ENCODE peak calls at places on chromosomes 12 and 14, in eight cellular contexts. P is endothelial cell of umbilical vein, D is SK-N-SH, O is HCT116, F is H1, K is K562, Q is HepG2, B is GM12878. M is an unnamed sample.

GRCh38 chr12:6676962-6677361 is 12.2 kb downstream of the ZNF384 start:
- DNase-seq in Q (no peak), B (no peak), F (no peak), D (no peak), K (no peak), P (no peak), O (no peak), M (no peak)

GRCh38 chr14:64728856-64729255 is 24.6 kb downstream of the PLEKHG3 start:
- DNase-seq in O (no peak), F (no peak), D (no peak), Q (no peak), B (no peak), K (no peak), P (no peak), M (no peak)

GRCh38 chr12:31339831-31340622 is 14.1 kb upstream of the SINHCAF start:
- DNase-seq in Q (no peak), P (no peak), F (no peak), D (no peak), B (no peak), K (no peak), O (no peak), M (peak)

GRCh38 chr12:110107369-110108281 is 16.5 kb upstream of the IFT81 start:
- DNase-seq in P (peak), K (no peak), O (no peak), D (no peak), F (no peak), Q (peak), B (no peak), M (no peak)

GRCh38 chr14:105158804-105159203 is 9.8 kb downstream of the JAG2 start:
- DNase-seq in F (no peak), P (no peak), O (no peak), K (no peak), B (no peak), Q (no peak), D (no peak), M (no peak)

GRCh38 chr12:43832506-43833168 is 3.2 kb upstream of the TMEM117 start:
- DNase-seq in O (no peak), F (no peak), D (no peak), K (no peak), B (no peak), Q (no peak), P (no peak), M (no peak)

GRCh38 chr12:103495783-103496456 is at the start of gene C12orf42:
- DNase-seq in F (no peak), O (peak), Q (no peak), K (no peak), D (peak), P (peak), B (peak), M (peak)

GRCh38 chr12:122395319-122395718 is 27.1 kb downstream of the CLIP1 start:
- DNase-seq in F (no peak), D (peak), P (peak), Q (no peak), O (peak), K (no peak), B (no peak), M (no peak)

GRCh38 chr14:61322799-61323290 is 1.5 kb downstream of the PRKCH start:
- DNase-seq in O (peak), B (no peak), F (no peak), Q (no peak), P (peak), D (peak), K (no peak), M (peak)

GRCh38 chr14:101594511-101595148 is 33.3 kb downstream of the DIO3 start:
- DNase-seq in O (no peak), F (no peak), P (no peak), K (no peak), B (no peak), Q (no peak), D (no peak), M (no peak)

GRCh38 chr12:74426091-74426490 is 111.5 kb upstream of the ATXN7L3B start:
- DNase-seq in P (no peak), Q (no peak), B (no peak), D (no peak), F (no peak), K (no peak), O (no peak), M (no peak)

GRCh38 chr14:32713856-32714255 is 224.8 kb upstream of the NPAS3 start:
- DNase-seq in K (no peak), Q (no peak), B (no peak), O (no peak), D (no peak), F (no peak), P (no peak), M (no peak)

DNA sequence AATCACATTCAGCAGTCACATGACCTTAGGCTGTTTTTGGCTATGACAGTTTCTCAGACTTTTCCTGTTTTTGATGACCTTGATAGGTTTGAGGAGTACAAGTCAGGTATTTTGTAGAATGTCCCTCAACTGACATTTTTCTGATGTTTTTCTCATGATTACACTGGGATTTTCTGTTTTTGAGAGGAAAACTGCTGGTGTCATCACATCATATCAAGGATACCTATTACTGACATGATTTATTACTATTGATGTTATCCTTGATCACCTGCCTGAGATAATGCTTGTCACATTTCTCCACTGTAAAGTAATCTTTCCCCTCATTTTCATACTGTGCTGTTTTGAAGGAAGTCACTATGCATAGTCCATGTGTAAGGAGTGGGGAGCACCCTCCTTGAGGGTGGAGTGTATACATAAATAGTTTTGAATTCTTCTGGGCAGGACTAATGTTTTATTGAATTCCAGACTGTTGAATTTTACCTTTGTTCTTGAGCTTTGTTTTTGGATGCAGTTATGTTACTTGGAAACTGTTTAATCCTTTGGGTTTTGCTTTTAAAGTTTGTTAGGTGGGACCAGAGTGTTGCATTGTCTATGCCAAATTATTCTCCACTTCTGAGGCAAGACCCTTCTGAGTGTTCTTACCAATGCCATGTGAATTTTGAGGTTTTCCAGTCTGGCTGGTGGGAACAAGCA is 444.5 kb upstream of the FAR2 start:
- DNase-seq in D (no peak), K (no peak), B (no peak), F (no peak), O (no peak), Q (no peak), P (no peak), M (no peak)
- TF ChIP-seq POLR2AphosphoS5 in D (no peak), K (no peak), B (no peak), F (no peak), O (no peak), Q (no peak), P (no peak), M (no peak)

GRCh38 chr12:50083301-50083700 is 1.8 kb upstream of the SMARCD1 start:
- DNase-seq in P (no peak), D (no peak), O (no peak), K (no peak), B (no peak), Q (no peak), F (no peak), M (no peak)

GRCh38 chr12:50079771-50080170 is 5.4 kb upstream of the SMARCD1 start:
- DNase-seq in O (no peak), P (no peak), Q (no peak), F (no peak), K (no peak), D (no peak), B (no peak), M (no peak)

GRCh38 chr12:50078281-50078680 is 6.9 kb upstream of the SMARCD1 start:
- DNase-seq in B (no peak), D (no peak), P (no peak), K (no peak), Q (no peak), O (no peak), F (no peak), M (no peak)

GRCh38 chr12:50082644-50083043 is 2.5 kb upstream of the SMARCD1 start:
- DNase-seq in O (no peak), B (no peak), P (no peak), Q (peak), F (no peak), D (no peak), K (no peak), M (no peak)

DNA sequence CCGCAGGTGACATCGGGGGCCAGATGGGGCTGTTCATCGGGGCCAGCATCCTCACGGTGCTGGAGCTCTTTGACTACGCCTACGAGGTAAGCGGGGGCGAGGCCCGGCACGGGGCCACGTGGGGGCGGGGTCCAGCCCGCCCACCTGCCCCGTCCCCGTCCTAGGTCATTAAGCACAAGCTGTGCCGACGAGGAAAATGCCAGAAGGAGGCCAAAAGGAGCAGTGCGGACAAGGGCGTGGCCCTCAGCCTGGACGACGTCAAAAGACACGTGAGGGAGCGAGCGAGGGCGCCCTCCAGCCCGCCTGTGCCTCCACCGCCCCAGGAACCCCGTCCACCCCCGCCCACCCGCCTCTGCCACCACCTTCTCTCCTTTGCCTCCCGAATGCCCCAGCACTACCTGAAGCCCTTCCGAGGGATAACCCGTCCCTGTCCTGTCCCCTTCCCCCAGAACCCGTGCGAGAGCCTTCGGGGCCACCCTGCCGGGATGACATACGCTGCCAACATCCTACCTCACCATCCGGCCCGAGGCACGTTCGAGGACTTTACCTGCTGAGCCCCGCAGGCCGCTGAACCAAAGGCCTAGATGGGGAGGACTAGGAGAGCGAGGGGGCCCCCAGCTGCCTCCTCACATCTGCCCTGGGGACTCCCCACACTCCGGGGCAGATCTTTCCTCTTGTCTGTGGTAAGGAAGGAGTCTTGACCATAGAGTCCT is 3.9 kb upstream of the SMARCD1 start:
- DNase-seq in K (peak), F (no peak), O (no peak), B (no peak), D (no peak), P (no peak), Q (no peak), M (peak)
- H2AFZ ChIP-seq in K (peak), F (no peak), O (no peak), B (no peak), D (no peak), P (no peak), Q (no peak), M (peak)

GRCh38 chr14:75247286-75247922 is 31.2 kb upstream of the FOS start:
- DNase-seq in O (no peak), Q (peak), F (no peak), P (no peak), B (peak), D (no peak), K (no peak), M (no peak)
- H3K27ac ChIP-seq in O (no peak), Q (no peak), F (no peak), P (no peak), B (no peak), D (no peak), K (no peak), M (no peak)

GRCh38 chr12:116436561-116437249 is 122.5 kb upstream of the MAP1LC3B2 start:
- DNase-seq in P (no peak), B (no peak), K (no peak), F (no peak), D (no peak), O (no peak), Q (peak), M (no peak)

GRCh38 chr12:116432321-116432750 is 126.8 kb upstream of the MAP1LC3B2 start:
- DNase-seq in F (no peak), O (no peak), Q (no peak), P (no peak), B (no peak), K (no peak), D (no peak), M (no peak)

GRCh38 chr12:116435984-116436383 is 123.2 kb upstream of the MAP1LC3B2 start:
- DNase-seq in K (no peak), F (no peak), P (no peak), B (no peak), Q (no peak), O (no peak), D (no peak), M (no peak)

GRCh38 chr12:116431677-116432300 is 127.4 kb upstream of the MAP1LC3B2 start:
- DNase-seq in F (no peak), D (no peak), P (no peak), O (no peak), Q (no peak), K (no peak), B (no peak), M (no peak)

DNA sequence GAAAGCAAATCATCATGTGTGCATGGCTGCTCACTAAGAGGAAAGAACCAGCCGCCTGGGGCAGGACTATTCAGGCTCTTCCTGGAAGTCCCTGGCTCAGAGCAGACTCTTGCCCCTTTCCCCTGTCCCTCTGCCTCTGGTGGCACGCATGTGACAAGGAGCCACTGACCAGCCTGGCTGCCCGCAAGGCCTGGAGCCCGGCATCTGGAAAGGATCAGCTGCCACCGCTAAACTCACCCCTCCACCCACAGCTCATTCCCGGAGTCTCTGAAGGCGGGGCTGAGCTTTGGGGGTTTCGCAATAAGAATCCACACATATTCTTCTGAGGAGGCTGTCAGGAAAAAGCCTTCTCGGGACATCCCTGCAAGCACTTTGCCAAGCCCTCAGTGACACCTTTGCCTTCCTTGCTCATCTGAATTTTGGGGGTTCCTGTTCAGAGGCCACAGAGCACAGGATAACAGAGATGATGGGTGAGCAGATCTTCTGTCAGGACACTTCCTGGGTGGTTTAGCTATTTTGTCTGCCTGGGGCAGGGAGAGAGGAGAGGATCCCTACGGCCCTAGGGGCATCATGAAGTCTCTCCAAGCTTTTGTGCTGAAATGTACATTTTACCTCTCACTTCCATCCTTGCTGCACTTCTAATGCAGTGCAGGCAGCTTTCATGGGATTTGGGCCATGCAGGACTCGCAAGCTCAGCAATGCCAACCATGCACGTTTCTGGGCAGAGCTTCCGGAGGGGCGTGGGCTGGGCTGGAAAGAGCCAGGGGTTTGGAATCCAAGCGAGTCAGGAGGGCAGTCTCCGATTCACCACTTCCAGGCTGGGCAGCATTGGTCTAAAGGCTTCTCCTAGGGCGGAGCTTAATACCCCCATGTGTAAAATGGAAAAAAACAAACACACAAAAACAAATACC is 124.8 kb upstream of the MAP1LC3B2 start:
- DNase-seq in F (peak), B (no peak), D (peak), K (peak), O (peak), Q (no peak), P (peak), M (peak)
- TF ChIP-seq POLR2AphosphoS5 in F (no peak), B (no peak), D (peak), K (no peak), O (peak), Q (no peak), P (no peak), M (no peak)

GRCh38 chr12:52949413-52950331 is 754 bp downstream of the KRT18 start:
- DNase-seq in K (peak), P (peak), D (no peak), F (no peak), B (no peak), O (peak), Q (peak), M (peak)
- H2AFZ ChIP-seq in K (no peak), P (no peak), D (peak), F (no peak), B (no peak), O (no peak), Q (no peak), M (no peak)

GRCh38 chr14:103418508-103418818 is 33.2 kb downstream of the MARK3 start:
- DNase-seq in K (peak), P (no peak), Q (no peak), F (no peak), D (no peak), B (no peak), O (no peak), M (no peak)
- H3K27ac ChIP-seq in K (peak), P (no peak), Q (no peak), F (no peak), D (peak), B (peak), O (no peak), M (no peak)

GRCh38 chr14:106790189-106791036 is 1264.0 kb downstream of the TMEM121 start:
- DNase-seq in Q (peak), B (no peak), K (peak), D (peak), O (no peak), F (no peak), P (no peak), M (peak)
- TF ChIP-seq POLR2AphosphoS5 in Q (no peak), B (no peak), K (no peak), D (no peak), O (no peak), F (no peak), P (no peak), M (no peak)

DNA sequence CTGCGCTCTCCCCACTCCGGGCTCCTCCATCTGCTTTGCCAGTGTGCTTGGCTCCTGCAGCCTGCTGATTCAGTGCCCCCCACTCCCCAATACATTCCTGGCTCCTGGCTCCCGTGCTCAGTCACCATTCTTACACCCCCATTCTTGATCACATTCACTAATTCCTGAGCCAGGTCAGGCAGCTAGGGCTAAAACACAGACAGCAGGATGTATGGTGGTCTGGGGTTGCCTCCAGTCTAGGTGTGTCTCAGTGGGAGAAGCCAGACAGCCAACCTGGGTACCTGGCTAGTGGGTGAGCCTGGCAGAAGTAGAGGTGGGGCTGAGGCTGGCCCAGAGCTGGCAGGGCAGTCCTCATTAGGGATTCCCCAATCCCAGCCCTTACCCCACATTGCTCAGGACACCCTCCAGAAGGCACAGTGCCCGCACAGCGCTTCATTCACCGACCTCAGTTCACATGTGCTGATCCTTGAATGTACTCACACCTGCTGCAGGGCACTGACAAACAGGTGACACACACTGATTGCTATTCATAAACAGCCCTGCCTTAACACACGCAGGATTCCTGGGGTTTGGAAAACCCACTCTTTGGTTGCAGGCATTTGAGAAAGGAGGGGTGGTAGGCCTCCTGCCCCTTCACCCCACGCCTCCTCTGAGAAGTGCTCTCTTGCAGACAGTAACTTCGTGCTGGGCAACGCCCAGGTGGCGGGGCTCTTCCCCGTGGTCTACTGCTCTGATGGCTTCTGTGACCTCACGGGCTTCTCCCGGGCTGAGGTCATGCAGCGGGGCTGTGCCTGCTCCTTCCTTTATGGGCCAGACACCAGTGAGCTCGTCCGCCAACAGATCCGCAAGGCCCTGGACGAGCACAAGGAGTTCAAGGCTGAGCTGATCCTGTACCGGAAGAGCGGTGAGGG is 1.7 kb downstream of the KCNH3 start:
- DNase-seq in D (peak), K (no peak), Q (no peak), P (no peak), F (no peak), B (no peak), O (no peak), M (no peak)
- H2AFZ ChIP-seq in D (no peak), K (no peak), Q (no peak), P (no peak), F (no peak), B (no peak), O (no peak), M (no peak)

M was measured in GM23338.